ENCODE peak calls at places on chromosomes 6 and 20, in nine cellular contexts. One of them, this sample, is unnamed.

GRCh38 chr20:56328861-56329260 is 29.9 kb upstream of the FAM210B start:
- DNase-seq in central memory CD4-positive, alpha-beta T cell: no peak
- DNase-seq in CD8-positive, alpha-beta memory T cell: no peak
- DNase-seq in NCI-H1417: no peak
- DNase-seq in NCI-H774: no peak
- DNase-seq in activated T-helper 1 cell treated with anti-CD3 and anti-CD28 coated beads, Interleukin-2, amount 50 U/mL, for 16 hours: no peak
- DNase-seq in pancreas: no peak
- DNase-seq in progenitor cell of endocrine pancreas: no peak
- DNase-seq in RPMI8226: peak; percentile 47
- DNase-seq in this sample: no peak

GRCh38 chr6:144279484-144280150 is 5.5 kb upstream of the UTRN start:
- DNase-seq in central memory CD4-positive, alpha-beta T cell: no peak
- DNase-seq in pancreas: no peak
- DNase-seq in activated T-helper 1 cell treated with anti-CD3 and anti-CD28 coated beads, Interleukin-2, amount 50 U/mL, for 16 hours: no peak
- DNase-seq in NCI-H774: no peak
- DNase-seq in progenitor cell of endocrine pancreas: no peak
- DNase-seq in CD8-positive, alpha-beta memory T cell: no peak
- DNase-seq in RPMI8226: no peak
- DNase-seq in NCI-H1417: no peak
- DNase-seq in this sample: no peak

GRCh38 chr6:49913656-49914055 is 47.3 kb upstream of the CRISP1 start:
- DNase-seq in RPMI8226: no peak
- DNase-seq in central memory CD4-positive, alpha-beta T cell: no peak
- DNase-seq in NCI-H1417: peak; percentile 73
- DNase-seq in activated T-helper 1 cell treated with anti-CD3 and anti-CD28 coated beads, Interleukin-2, amount 50 U/mL, for 16 hours: no peak
- DNase-seq in pancreas: no peak
- DNase-seq in NCI-H774: peak; percentile 42
- DNase-seq in CD8-positive, alpha-beta memory T cell: no peak
- DNase-seq in progenitor cell of endocrine pancreas: no peak
- DNase-seq in this sample: no peak

GRCh38 chr6:16619017-16619416 is 142.2 kb downstream of the ATXN1 start:
- DNase-seq in NCI-H1417: peak; percentile 8
- DNase-seq in central memory CD4-positive, alpha-beta T cell: no peak
- DNase-seq in CD8-positive, alpha-beta memory T cell: no peak
- DNase-seq in pancreas: no peak
- DNase-seq in activated T-helper 1 cell treated with anti-CD3 and anti-CD28 coated beads, Interleukin-2, amount 50 U/mL, for 16 hours: no peak
- DNase-seq in NCI-H774: no peak
- DNase-seq in RPMI8226: no peak
- DNase-seq in progenitor cell of endocrine pancreas: no peak
- DNase-seq in this sample: no peak

GRCh38 chr20:59078231-59078630 is 35.6 kb upstream of the PRELID3B start:
- DNase-seq in central memory CD4-positive, alpha-beta T cell: no peak
- DNase-seq in NCI-H774: no peak
- DNase-seq in CD8-positive, alpha-beta memory T cell: no peak
- DNase-seq in RPMI8226: no peak
- DNase-seq in activated T-helper 1 cell treated with anti-CD3 and anti-CD28 coated beads, Interleukin-2, amount 50 U/mL, for 16 hours: no peak
- DNase-seq in progenitor cell of endocrine pancreas: no peak
- DNase-seq in pancreas: no peak
- DNase-seq in NCI-H1417: peak; percentile 59
- DNase-seq in this sample: no peak

GRCh38 chr6:166877349-166877748 is 79.0 kb downstream of the RNASET2 start:
- DNase-seq in central memory CD4-positive, alpha-beta T cell: no peak
- DNase-seq in activated T-helper 1 cell treated with anti-CD3 and anti-CD28 coated beads, Interleukin-2, amount 50 U/mL, for 16 hours: no peak
- DNase-seq in NCI-H774: no peak
- DNase-seq in pancreas: no peak
- DNase-seq in progenitor cell of endocrine pancreas: no peak
- DNase-seq in CD8-positive, alpha-beta memory T cell: no peak
- DNase-seq in NCI-H1417: no peak
- DNase-seq in RPMI8226: no peak
- DNase-seq in this sample: no peak

GRCh38 chr6:10801224-10801848 is 37.0 kb downstream of the MAK start:
- DNase-seq in pancreas: peak; percentile 29
- DNase-seq in progenitor cell of endocrine pancreas: peak; percentile 37
- DNase-seq in CD8-positive, alpha-beta memory T cell: peak; percentile 30
- DNase-seq in central memory CD4-positive, alpha-beta T cell: peak; percentile 43
- DNase-seq in NCI-H774: peak; percentile 14
- DNase-seq in RPMI8226: peak; percentile 78
- DNase-seq in activated T-helper 1 cell treated with anti-CD3 and anti-CD28 coated beads, Interleukin-2, amount 50 U/mL, for 16 hours: peak; percentile 24
- DNase-seq in NCI-H1417: peak; percentile 73
- DNase-seq in this sample: peak; percentile 45

GRCh38 chr6:5155901-5156300 is 70.8 kb downstream of the PPP1R3G start:
- DNase-seq in RPMI8226: no peak
- DNase-seq in central memory CD4-positive, alpha-beta T cell: no peak
- DNase-seq in NCI-H1417: no peak
- DNase-seq in progenitor cell of endocrine pancreas: no peak
- DNase-seq in activated T-helper 1 cell treated with anti-CD3 and anti-CD28 coated beads, Interleukin-2, amount 50 U/mL, for 16 hours: no peak
- DNase-seq in NCI-H774: no peak
- DNase-seq in pancreas: no peak
- DNase-seq in CD8-positive, alpha-beta memory T cell: no peak
- DNase-seq in this sample: no peak

GRCh38 chr6:130961148-130961547 is 101.9 kb downstream of the EPB41L2 start:
- DNase-seq in central memory CD4-positive, alpha-beta T cell: no peak
- DNase-seq in NCI-H774: no peak
- DNase-seq in NCI-H1417: peak; percentile 67
- DNase-seq in progenitor cell of endocrine pancreas: no peak
- DNase-seq in pancreas: no peak
- DNase-seq in RPMI8226: no peak
- DNase-seq in activated T-helper 1 cell treated with anti-CD3 and anti-CD28 coated beads, Interleukin-2, amount 50 U/mL, for 16 hours: no peak
- DNase-seq in CD8-positive, alpha-beta memory T cell: no peak
- DNase-seq in this sample: no peak

GRCh38 chr6:147869223-147869600 is 360.7 kb downstream of the SAMD5 start:
- DNase-seq in CD8-positive, alpha-beta memory T cell: no peak
- DNase-seq in pancreas: no peak
- DNase-seq in activated T-helper 1 cell treated with anti-CD3 and anti-CD28 coated beads, Interleukin-2, amount 50 U/mL, for 16 hours: no peak
- DNase-seq in central memory CD4-positive, alpha-beta T cell: no peak
- DNase-seq in progenitor cell of endocrine pancreas: no peak
- DNase-seq in RPMI8226: no peak
- DNase-seq in NCI-H1417: peak; percentile 54
- DNase-seq in NCI-H774: no peak
- DNase-seq in this sample: no peak

GRCh38 chr6:131828080-131828479 is 20.3 kb downstream of the ENPP1 start:
- DNase-seq in NCI-H1417: no peak
- DNase-seq in pancreas: no peak
- DNase-seq in NCI-H774: no peak
- DNase-seq in CD8-positive, alpha-beta memory T cell: no peak
- DNase-seq in progenitor cell of endocrine pancreas: no peak
- DNase-seq in central memory CD4-positive, alpha-beta T cell: no peak
- DNase-seq in activated T-helper 1 cell treated with anti-CD3 and anti-CD28 coated beads, Interleukin-2, amount 50 U/mL, for 16 hours: no peak
- DNase-seq in RPMI8226: no peak
- DNase-seq in this sample: no peak

GRCh38 chr6:167672738-167673137 is 154.0 kb upstream of the AFDN start:
- DNase-seq in central memory CD4-positive, alpha-beta T cell: no peak
- DNase-seq in activated T-helper 1 cell treated with anti-CD3 and anti-CD28 coated beads, Interleukin-2, amount 50 U/mL, for 16 hours: no peak
- DNase-seq in NCI-H1417: no peak
- DNase-seq in CD8-positive, alpha-beta memory T cell: no peak
- DNase-seq in progenitor cell of endocrine pancreas: no peak
- DNase-seq in pancreas: no peak
- DNase-seq in NCI-H774: no peak
- DNase-seq in RPMI8226: no peak
- DNase-seq in this sample: no peak

GRCh38 chr20:43537921-43538854 is 20.6 kb upstream of the SGK2 start:
- DNase-seq in central memory CD4-positive, alpha-beta T cell: no peak
- DNase-seq in progenitor cell of endocrine pancreas: peak; percentile 59
- DNase-seq in CD8-positive, alpha-beta memory T cell: peak; percentile 20
- DNase-seq in NCI-H1417: peak; percentile 77
- DNase-seq in RPMI8226: peak; percentile 58
- DNase-seq in activated T-helper 1 cell treated with anti-CD3 and anti-CD28 coated beads, Interleukin-2, amount 50 U/mL, for 16 hours: no peak
- DNase-seq in pancreas: peak; percentile 47
- DNase-seq in NCI-H774: peak; percentile 22
- DNase-seq in this sample: peak; percentile 37

GRCh38 chr6:140427842-140428241 is 1053.4 kb upstream of the CITED2 start:
- DNase-seq in CD8-positive, alpha-beta memory T cell: no peak
- DNase-seq in progenitor cell of endocrine pancreas: no peak
- DNase-seq in central memory CD4-positive, alpha-beta T cell: no peak
- DNase-seq in pancreas: no peak
- DNase-seq in NCI-H774: no peak
- DNase-seq in RPMI8226: peak; percentile 3
- DNase-seq in activated T-helper 1 cell treated with anti-CD3 and anti-CD28 coated beads, Interleukin-2, amount 50 U/mL, for 16 hours: no peak
- DNase-seq in NCI-H1417: no peak
- DNase-seq in this sample: no peak

GRCh38 chr6:291697-292505 is at the start of gene DUSP22:
- DNase-seq in RPMI8226: peak; percentile 99
- DNase-seq in activated T-helper 1 cell treated with anti-CD3 and anti-CD28 coated beads, Interleukin-2, amount 50 U/mL, for 16 hours: peak; percentile 53
- DNase-seq in pancreas: peak; percentile 93
- DNase-seq in NCI-H1417: no peak
- DNase-seq in CD8-positive, alpha-beta memory T cell: peak; percentile 70
- DNase-seq in central memory CD4-positive, alpha-beta T cell: peak; percentile 67
- DNase-seq in progenitor cell of endocrine pancreas: peak; percentile 70
- DNase-seq in NCI-H774: no peak
- DNase-seq in this sample: peak; percentile 57

GRCh38 chr6:142071981-142072380 is 60.7 kb upstream of the GJE1 start:
- DNase-seq in CD8-positive, alpha-beta memory T cell: no peak
- DNase-seq in NCI-H1417: no peak
- DNase-seq in activated T-helper 1 cell treated with anti-CD3 and anti-CD28 coated beads, Interleukin-2, amount 50 U/mL, for 16 hours: no peak
- DNase-seq in RPMI8226: no peak
- DNase-seq in central memory CD4-positive, alpha-beta T cell: no peak
- DNase-seq in pancreas: no peak
- DNase-seq in progenitor cell of endocrine pancreas: no peak
- DNase-seq in NCI-H774: no peak
- DNase-seq in this sample: no peak

GRCh38 chr20:47124235-47124717 is 229.6 kb downstream of the EYA2 start:
- DNase-seq in CD8-positive, alpha-beta memory T cell: no peak
- DNase-seq in RPMI8226: no peak
- DNase-seq in NCI-H774: no peak
- DNase-seq in progenitor cell of endocrine pancreas: no peak
- DNase-seq in central memory CD4-positive, alpha-beta T cell: no peak
- DNase-seq in activated T-helper 1 cell treated with anti-CD3 and anti-CD28 coated beads, Interleukin-2, amount 50 U/mL, for 16 hours: no peak
- DNase-seq in pancreas: no peak
- DNase-seq in NCI-H1417: no peak
- DNase-seq in this sample: no peak

GRCh38 chr6:132405143-132405915 is 4.1 kb upstream of the MOXD1 start:
- DNase-seq in RPMI8226: no peak
- DNase-seq in NCI-H774: no peak
- DNase-seq in CD8-positive, alpha-beta memory T cell: no peak
- DNase-seq in activated T-helper 1 cell treated with anti-CD3 and anti-CD28 coated beads, Interleukin-2, amount 50 U/mL, for 16 hours: no peak
- DNase-seq in pancreas: no peak
- DNase-seq in progenitor cell of endocrine pancreas: no peak
- DNase-seq in central memory CD4-positive, alpha-beta T cell: no peak
- DNase-seq in NCI-H1417: no peak
- DNase-seq in this sample: no peak

GRCh38 chr6:71190809-71191208 is 97.8 kb upstream of the OGFRL1 start:
- DNase-seq in progenitor cell of endocrine pancreas: no peak
- DNase-seq in activated T-helper 1 cell treated with anti-CD3 and anti-CD28 coated beads, Interleukin-2, amount 50 U/mL, for 16 hours: no peak
- DNase-seq in CD8-positive, alpha-beta memory T cell: no peak
- DNase-seq in central memory CD4-positive, alpha-beta T cell: peak; percentile 2
- DNase-seq in NCI-H1417: peak; percentile 36
- DNase-seq in pancreas: no peak
- DNase-seq in RPMI8226: peak; percentile 68
- DNase-seq in NCI-H774: no peak
- DNase-seq in this sample: no peak

GRCh38 chr20:46063151-46063550 is 26.6 kb downstream of the NCOA5 start:
- DNase-seq in RPMI8226: no peak
- DNase-seq in activated T-helper 1 cell treated with anti-CD3 and anti-CD28 coated beads, Interleukin-2, amount 50 U/mL, for 16 hours: no peak
- DNase-seq in CD8-positive, alpha-beta memory T cell: no peak
- DNase-seq in pancreas: no peak
- DNase-seq in progenitor cell of endocrine pancreas: no peak
- DNase-seq in NCI-H774: no peak
- DNase-seq in NCI-H1417: no peak
- DNase-seq in central memory CD4-positive, alpha-beta T cell: no peak
- DNase-seq in this sample: no peak

GRCh38 chr6:158713469-158713868 is 63.6 kb downstream of the SYTL3 start:
- DNase-seq in activated T-helper 1 cell treated with anti-CD3 and anti-CD28 coated beads, Interleukin-2, amount 50 U/mL, for 16 hours: no peak
- DNase-seq in RPMI8226: no peak
- DNase-seq in progenitor cell of endocrine pancreas: no peak
- DNase-seq in CD8-positive, alpha-beta memory T cell: no peak
- DNase-seq in central memory CD4-positive, alpha-beta T cell: no peak
- DNase-seq in pancreas: no peak
- DNase-seq in NCI-H1417: no peak
- DNase-seq in NCI-H774: no peak
- DNase-seq in this sample: no peak

GRCh38 chr20:57250607-57251343 is 15.7 kb downstream of the BMP7 start:
- DNase-seq in NCI-H774: no peak
- DNase-seq in central memory CD4-positive, alpha-beta T cell: no peak
- DNase-seq in NCI-H1417: no peak
- DNase-seq in activated T-helper 1 cell treated with anti-CD3 and anti-CD28 coated beads, Interleukin-2, amount 50 U/mL, for 16 hours: no peak
- DNase-seq in CD8-positive, alpha-beta memory T cell: no peak
- DNase-seq in RPMI8226: peak; percentile 34
- DNase-seq in pancreas: no peak
- DNase-seq in progenitor cell of endocrine pancreas: no peak
- DNase-seq in this sample: no peak

GRCh38 chr6:80331522-80331921 is 225.1 kb downstream of the BCKDHB start:
- DNase-seq in pancreas: no peak
- DNase-seq in progenitor cell of endocrine pancreas: no peak
- DNase-seq in NCI-H774: peak; percentile 82
- DNase-seq in NCI-H1417: peak; percentile 91
- DNase-seq in central memory CD4-positive, alpha-beta T cell: no peak
- DNase-seq in activated T-helper 1 cell treated with anti-CD3 and anti-CD28 coated beads, Interleukin-2, amount 50 U/mL, for 16 hours: no peak
- DNase-seq in RPMI8226: no peak
- DNase-seq in CD8-positive, alpha-beta memory T cell: no peak
- DNase-seq in this sample: no peak

GRCh38 chr20:19726126-19726525 is 31.9 kb upstream of the RIN2 start:
- DNase-seq in RPMI8226: no peak
- DNase-seq in activated T-helper 1 cell treated with anti-CD3 and anti-CD28 coated beads, Interleukin-2, amount 50 U/mL, for 16 hours: no peak
- DNase-seq in progenitor cell of endocrine pancreas: no peak
- DNase-seq in CD8-positive, alpha-beta memory T cell: no peak
- DNase-seq in NCI-H774: no peak
- DNase-seq in NCI-H1417: no peak
- DNase-seq in central memory CD4-positive, alpha-beta T cell: no peak
- DNase-seq in pancreas: no peak
- DNase-seq in this sample: no peak

GRCh38 chr20:7736336-7736735 is 203.9 kb downstream of the HAO1 start:
- DNase-seq in NCI-H774: no peak
- DNase-seq in NCI-H1417: peak; percentile 51
- DNase-seq in pancreas: no peak
- DNase-seq in progenitor cell of endocrine pancreas: no peak
- DNase-seq in CD8-positive, alpha-beta memory T cell: no peak
- DNase-seq in central memory CD4-positive, alpha-beta T cell: no peak
- DNase-seq in RPMI8226: no peak
- DNase-seq in activated T-helper 1 cell treated with anti-CD3 and anti-CD28 coated beads, Interleukin-2, amount 50 U/mL, for 16 hours: no peak
- DNase-seq in this sample: no peak